ENCODE peak calls at places on chromosomes 12 and 14, in four cellular contexts. One of them, this sample, is unnamed.

GRCh38 chr12:129067482-129067881 is 214.2 kb downstream of the GLT1D1 start:
- DNase-seq in skeletal muscle cell: no peak
- DNase-seq in mucosa of descending colon: no peak
- DNase-seq in cardiac fibroblast: no peak
- DNase-seq in this sample: no peak

GRCh38 chr14:56754966-56755365 is 55.3 kb downstream of the OTX2 start:
- DNase-seq in skeletal muscle cell: no peak
- DNase-seq in cardiac fibroblast: no peak
- DNase-seq in mucosa of descending colon: no peak
- DNase-seq in this sample: no peak

GRCh38 chr14:20332946-20333782 is at the start of gene CCNB1IP1:
- DNase-seq in skeletal muscle cell: peak; percentile 84
- DNase-seq in mucosa of descending colon: no peak
- DNase-seq in cardiac fibroblast: peak; percentile 90
- DNase-seq in this sample: peak; percentile 93

GRCh38 chr14:69043007-69043444 is 63.9 kb upstream of the ACTN1 start:
- DNase-seq in skeletal muscle cell: no peak
- DNase-seq in mucosa of descending colon: peak; percentile 66
- DNase-seq in cardiac fibroblast: peak; percentile 34
- DNase-seq in this sample: no peak

GRCh38 chr12:101594700-101595099 is at the start of gene MYBPC1:
- DNase-seq in mucosa of descending colon: no peak
- DNase-seq in cardiac fibroblast: no peak
- DNase-seq in skeletal muscle cell: no peak
- DNase-seq in this sample: no peak

GRCh38 chr12:13961983-13962382 is 19.4 kb downstream of the GRIN2B start:
- DNase-seq in mucosa of descending colon: no peak
- DNase-seq in cardiac fibroblast: no peak
- DNase-seq in skeletal muscle cell: no peak
- DNase-seq in this sample: no peak

GRCh38 chr14:96634896-96635295 is 132.7 kb downstream of the PAPOLA start:
- DNase-seq in mucosa of descending colon: no peak
- DNase-seq in skeletal muscle cell: no peak
- DNase-seq in cardiac fibroblast: no peak
- DNase-seq in this sample: no peak

GRCh38 chr14:105272623-105273022 is 24.3 kb downstream of the BTBD6 start:
- DNase-seq in cardiac fibroblast: no peak
- DNase-seq in skeletal muscle cell: no peak
- DNase-seq in mucosa of descending colon: peak; percentile 30
- DNase-seq in this sample: no peak

GRCh38 chr14:54712371-54712998 is 145.6 kb downstream of the SAMD4A start:
- DNase-seq in cardiac fibroblast: peak; percentile 57
- DNase-seq in skeletal muscle cell: peak; percentile 37
- DNase-seq in mucosa of descending colon: no peak
- DNase-seq in this sample: no peak

GRCh38 chr14:56471056-56471455 is 108.5 kb upstream of the TMEM260 start:
- DNase-seq in cardiac fibroblast: no peak
- DNase-seq in skeletal muscle cell: no peak
- DNase-seq in mucosa of descending colon: no peak
- DNase-seq in this sample: no peak

DNA sequence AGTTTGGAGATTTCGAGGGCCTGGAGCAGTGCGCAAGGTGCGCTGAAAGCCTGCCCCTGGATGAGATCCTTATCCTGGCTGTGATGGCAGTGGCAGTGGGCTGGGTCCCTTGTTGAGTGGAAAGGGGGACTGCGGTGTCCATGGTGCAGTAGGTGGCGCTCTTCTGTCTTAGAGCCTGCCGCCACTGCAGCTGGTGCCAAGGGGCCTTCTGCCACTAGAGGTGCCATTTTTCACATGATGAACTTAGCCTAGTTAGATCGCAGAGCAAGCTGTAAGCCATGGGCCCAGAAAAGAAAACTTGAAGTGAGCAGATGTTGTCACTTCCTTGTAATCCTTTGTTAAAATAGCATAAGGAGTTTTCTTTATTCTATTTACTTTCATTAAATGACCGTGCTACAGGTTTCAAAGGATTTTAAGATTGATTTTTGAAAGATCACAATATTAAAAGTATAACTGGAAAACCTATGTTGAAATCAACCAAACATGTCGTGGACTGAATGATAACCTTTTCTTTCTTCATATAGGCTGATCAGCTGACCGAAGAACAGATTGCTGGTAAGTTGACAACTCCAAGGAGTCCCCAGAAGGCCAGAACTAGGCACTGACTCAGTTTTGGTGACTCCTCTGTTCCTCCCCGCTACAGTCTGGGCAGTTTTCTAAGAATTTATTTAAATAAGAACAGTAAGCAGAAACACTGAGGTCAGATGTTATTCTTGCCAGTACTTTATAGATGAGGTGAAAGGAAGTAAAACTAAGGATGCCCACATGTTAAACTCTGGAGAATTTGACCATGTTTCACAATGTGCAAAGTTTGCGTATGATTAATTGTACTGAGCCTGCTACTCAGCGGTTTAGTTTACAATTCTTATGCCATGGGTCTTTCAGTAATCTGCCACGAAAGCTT is 3.0 kb downstream of the CALM1 start:
- DNase-seq in mucosa of descending colon: peak; percentile 89
- DNase-seq in cardiac fibroblast: peak; percentile 94
- DNase-seq in skeletal muscle cell: peak; percentile 67
- DNase-seq in this sample: peak; percentile 89
- H3K4me3 ChIP-seq in mucosa of descending colon: no peak overlapping the region
- H3K4me3 ChIP-seq in cardiac fibroblast: no peak overlapping the region
- H3K4me3 ChIP-seq in skeletal muscle cell: peak overlapping the region; percentile 91
- H3K4me3 ChIP-seq in this sample: no peak overlapping the region

GRCh38 chr14:99325591-99325990 is 53.6 kb upstream of the BCL11B start:
- DNase-seq in mucosa of descending colon: no peak
- DNase-seq in cardiac fibroblast: no peak
- DNase-seq in skeletal muscle cell: no peak
- DNase-seq in this sample: no peak

GRCh38 chr14:99323603-99324185 is 51.7 kb upstream of the BCL11B start:
- DNase-seq in mucosa of descending colon: no peak
- DNase-seq in skeletal muscle cell: no peak
- DNase-seq in cardiac fibroblast: no peak
- DNase-seq in this sample: no peak

GRCh38 chr14:99325016-99325415 is 53.0 kb upstream of the BCL11B start:
- DNase-seq in skeletal muscle cell: no peak
- DNase-seq in mucosa of descending colon: no peak
- DNase-seq in cardiac fibroblast: no peak
- DNase-seq in this sample: no peak

GRCh38 chr14:99322731-99323599 is 51.0 kb upstream of the BCL11B start:
- DNase-seq in mucosa of descending colon: no peak
- DNase-seq in cardiac fibroblast: no peak
- DNase-seq in skeletal muscle cell: no peak
- DNase-seq in this sample: no peak

GRCh38 chr14:99324291-99324690 is 52.3 kb upstream of the BCL11B start:
- DNase-seq in cardiac fibroblast: no peak
- DNase-seq in skeletal muscle cell: no peak
- DNase-seq in mucosa of descending colon: no peak
- DNase-seq in this sample: no peak
- H3K4me3 ChIP-seq in cardiac fibroblast: no peak overlapping the region
- H3K4me3 ChIP-seq in skeletal muscle cell: no peak overlapping the region
- H3K4me3 ChIP-seq in mucosa of descending colon: no peak overlapping the region
- H3K4me3 ChIP-seq in this sample: no peak overlapping the region

DNA sequence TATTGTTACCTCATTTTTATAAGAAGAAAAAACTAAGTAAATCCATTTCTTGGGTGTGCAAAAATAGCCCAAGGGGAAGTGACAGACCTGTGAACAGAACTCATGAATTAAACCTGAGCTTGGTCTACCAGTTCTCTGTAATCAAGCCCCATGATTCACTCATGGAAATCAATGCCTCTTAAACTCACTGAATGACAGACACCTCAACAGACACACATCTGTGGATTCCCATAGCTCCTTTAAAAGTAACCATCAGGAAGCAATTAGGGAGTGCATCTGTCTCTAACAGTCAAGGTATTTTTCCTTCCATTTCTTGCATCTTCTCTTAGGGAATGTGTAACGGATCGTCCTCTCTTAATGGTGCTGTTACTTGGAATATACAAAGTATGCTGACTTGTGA is 215.0 kb upstream of the EEA1 start:
- DNase-seq in cardiac fibroblast: no peak
- DNase-seq in skeletal muscle cell: no peak
- DNase-seq in mucosa of descending colon: no peak
- DNase-seq in this sample: no peak
- H3K4me3 ChIP-seq in cardiac fibroblast: no peak overlapping the region
- H3K4me3 ChIP-seq in skeletal muscle cell: no peak overlapping the region
- H3K4me3 ChIP-seq in mucosa of descending colon: no peak overlapping the region
- H3K4me3 ChIP-seq in this sample: no peak overlapping the region

GRCh38 chr12:110844551-110845395 is 2.0 kb upstream of the CCDC63 start:
- DNase-seq in cardiac fibroblast: peak; percentile 74
- DNase-seq in mucosa of descending colon: no peak
- DNase-seq in skeletal muscle cell: no peak
- DNase-seq in this sample: no peak

GRCh38 chr12:110848524-110848923 is 1.7 kb downstream of the CCDC63 start:
- DNase-seq in mucosa of descending colon: no peak
- DNase-seq in skeletal muscle cell: no peak
- DNase-seq in cardiac fibroblast: no peak
- DNase-seq in this sample: no peak

GRCh38 chr12:110849748-110850403 is 3.1 kb downstream of the CCDC63 start:
- DNase-seq in cardiac fibroblast: no peak
- DNase-seq in mucosa of descending colon: no peak
- DNase-seq in skeletal muscle cell: no peak
- DNase-seq in this sample: no peak

GRCh38 chr12:110844131-110844530 is 2.7 kb upstream of the CCDC63 start:
- DNase-seq in skeletal muscle cell: no peak
- DNase-seq in cardiac fibroblast: no peak
- DNase-seq in mucosa of descending colon: no peak
- DNase-seq in this sample: no peak

GRCh38 chr12:110846615-110847566 is at the start of gene CCDC63:
- DNase-seq in mucosa of descending colon: peak; percentile 57
- DNase-seq in cardiac fibroblast: peak; percentile 56
- DNase-seq in skeletal muscle cell: peak; percentile 8
- DNase-seq in this sample: no peak
- H3K4me3 ChIP-seq in mucosa of descending colon: no peak within 1 kb of the TSS
- H3K4me3 ChIP-seq in cardiac fibroblast: peak within 1 kb of the TSS; percentile 16
- H3K4me3 ChIP-seq in skeletal muscle cell: peak within 1 kb of the TSS; percentile 29
- H3K4me3 ChIP-seq in this sample: peak within 1 kb of the TSS; percentile 10

GRCh38 chr12:53344824-53345485 is 8.8 kb upstream of the SP7 start:
- DNase-seq in cardiac fibroblast: peak; percentile 82
- DNase-seq in skeletal muscle cell: no peak
- DNase-seq in mucosa of descending colon: peak; percentile 74
- DNase-seq in this sample: peak; percentile 42

GRCh38 chr12:53344487-53344823 is 8.3 kb upstream of the SP7 start:
- DNase-seq in mucosa of descending colon: no peak
- DNase-seq in skeletal muscle cell: no peak
- DNase-seq in cardiac fibroblast: no peak
- DNase-seq in this sample: no peak

GRCh38 chr12:53343449-53343848 is 7.3 kb upstream of the SP7 start:
- DNase-seq in skeletal muscle cell: no peak
- DNase-seq in mucosa of descending colon: no peak
- DNase-seq in cardiac fibroblast: no peak
- DNase-seq in this sample: no peak

GRCh38 chr12:53343978-53344377 is 7.8 kb upstream of the SP7 start:
- DNase-seq in mucosa of descending colon: no peak
- DNase-seq in skeletal muscle cell: no peak
- DNase-seq in cardiac fibroblast: no peak
- DNase-seq in this sample: no peak

DNA sequence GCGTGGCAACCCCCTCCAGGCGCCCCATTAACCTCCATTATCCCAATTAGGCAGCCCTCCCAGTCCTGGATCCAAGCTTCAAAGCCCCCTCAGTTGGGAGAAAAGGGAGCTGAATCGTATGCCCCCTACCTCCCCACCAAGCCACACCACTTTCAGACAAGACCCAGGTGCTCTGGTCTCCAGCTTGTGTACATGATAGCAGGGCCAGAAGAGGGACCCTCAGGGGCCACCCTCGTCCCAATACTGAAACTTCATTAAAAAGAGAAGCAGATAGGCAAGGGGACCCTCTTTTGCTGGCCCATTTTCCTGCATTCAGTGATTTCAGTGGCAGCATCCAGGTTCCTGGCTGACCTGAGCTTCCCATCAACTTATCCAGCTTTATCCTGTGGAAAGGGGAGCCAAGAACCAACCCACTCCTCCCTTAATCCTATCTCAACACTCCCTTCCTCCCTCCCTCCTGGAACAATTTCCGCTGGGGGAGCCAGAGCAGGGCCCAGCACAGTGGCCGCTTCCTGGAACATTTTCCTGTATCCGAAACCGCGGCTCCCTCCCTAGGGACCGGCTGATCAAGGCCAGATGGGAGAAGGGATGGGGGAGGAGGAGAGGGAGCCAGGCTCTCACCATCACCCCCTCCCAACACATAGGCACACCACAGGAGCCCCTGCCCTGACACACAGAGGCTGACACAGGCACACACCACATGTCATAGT is 9.5 kb upstream of the SP7 start:
- DNase-seq in skeletal muscle cell: no peak
- DNase-seq in mucosa of descending colon: no peak
- DNase-seq in cardiac fibroblast: peak; percentile 75
- DNase-seq in this sample: no peak
- H3K4me3 ChIP-seq in skeletal muscle cell: peak overlapping the region; percentile 68
- H3K4me3 ChIP-seq in mucosa of descending colon: no peak overlapping the region
- H3K4me3 ChIP-seq in cardiac fibroblast: peak overlapping the region; percentile 59
- H3K4me3 ChIP-seq in this sample: peak overlapping the region; percentile 63

This sample was measured in Jurkat, Clone E6-1.